ENCODE peak calls at places on chromosome 10, in four cellular contexts. L, I, B and W are unnamed samples.

GRCh38 chr10:82358486-82359097 is 483.6 kb downstream of the NRG3 start:
- DNase-seq in I (peak; percentile 6), L (no peak), B (no peak), W (no peak)

GRCh38 chr10:69025370-69025896 is 36.8 kb downstream of the KIFBP start:
- DNase-seq in B (no peak), I (no peak), L (no peak), W (no peak)

GRCh38 chr10:17784701-17785100 is 24.4 kb upstream of the MRC1 start:
- DNase-seq in I (peak; percentile 48), L (no peak), B (peak; percentile 46), W (no peak)

GRCh38 chr10:99403674-99404073 is 26.8 kb downstream of the GOT1 start:
- DNase-seq in L (no peak), I (peak; percentile 6), B (peak; percentile 28), W (no peak)

GRCh38 chr10:30002438-30003266 is 56.7 kb downstream of the JCAD start:
- DNase-seq in B (peak; percentile 67), L (peak; percentile 65), I (peak; percentile 70), W (peak; percentile 23)

GRCh38 chr10:7231420-7232414 is 179.1 kb downstream of the SFMBT2 start:
- DNase-seq in B (no peak), I (no peak), L (no peak), W (no peak)

GRCh38 chr10:86149264-86149663 is 217.3 kb downstream of the GRID1 start:
- DNase-seq in L (no peak), I (no peak), B (no peak), W (no peak)

GRCh38 chr10:33109788-33110469 is 151.9 kb upstream of the ITGB1 start:
- DNase-seq in I (no peak), B (no peak), L (no peak), W (no peak)

GRCh38 chr10:67794909-67795460 is 43.0 kb downstream of the DNAJC12 start:
- DNase-seq in L (no peak), I (no peak), B (no peak), W (no peak)

GRCh38 chr10:98357208-98357836 is 57.7 kb downstream of the PYROXD2 start:
- DNase-seq in L (no peak), B (no peak), I (peak; percentile 90), W (no peak)

GRCh38 chr10:45545150-45545549 is 127.4 kb downstream of the ZFAND4 start:
- DNase-seq in B (no peak), I (no peak), L (no peak), W (no peak)

GRCh38 chr10:127907411-127908105 is 655 bp downstream of the PTPRE start:
- DNase-seq in L (no peak), I (no peak), B (peak; percentile 48), W (no peak)

GRCh38 chr10:102347236-102347828 is 48.2 kb upstream of the NFKB2 start:
- DNase-seq in I (peak; percentile 38), L (peak; percentile 41), B (peak; percentile 50), W (no peak)

GRCh38 chr10:69344591-69345244 is 66.4 kb downstream of the HK1 start:
- DNase-seq in I (no peak), B (no peak), L (no peak), W (no peak)

GRCh38 chr10:570631-571565 is 118.6 kb downstream of the DIP2C start:
- DNase-seq in I (no peak), B (no peak), L (no peak), W (no peak)

GRCh38 chr10:90148121-90148855 is 446.9 kb downstream of the KIF20B start:
- DNase-seq in I (peak; percentile 22), B (peak; percentile 78), L (peak; percentile 3), W (peak; percentile 48)

GRCh38 chr10:35304649-35305048 is 31.7 kb upstream of the CCNY start:
- DNase-seq in B (no peak), I (no peak), L (no peak), W (no peak)

GRCh38 chr10:93379366-93380042 is 102.6 kb downstream of the MYOF start:
- DNase-seq in I (peak; percentile 86), B (peak; percentile 69), L (no peak), W (no peak)

GRCh38 chr10:73439605-73440298 is 6.4 kb upstream of the MSS51 start:
- DNase-seq in L (no peak), I (peak; percentile 81), B (peak; percentile 64), W (no peak)

GRCh38 chr10:133308431-133309110 is at the start of the genes TUBGCP2 and ZNF511:
- DNase-seq in L (peak; percentile 55), B (no peak), I (peak; percentile 79), W (peak; percentile 17)

GRCh38 chr10:78905940-78906308 is 162.8 kb upstream of the ZMIZ1 start:
- DNase-seq in I (no peak), B (no peak), L (no peak), W (no peak)

GRCh38 chr10:73814896-73815718 is 3.7 kb upstream of the NDST2 start:
- DNase-seq in B (no peak), L (no peak), I (no peak), W (no peak)

GRCh38 chr10:5594271-5595036 is 69.7 kb downstream of the CALML3 start:
- DNase-seq in L (no peak), B (no peak), I (peak; percentile 35), W (no peak)

GRCh38 chr10:29104661-29105369 is 184.1 kb upstream of the LYZL1 start:
- DNase-seq in I (peak; percentile 16), B (no peak), L (peak; percentile 38), W (no peak)

GRCh38 chr10:112446055-112446854 is 459 bp downstream of the ZDHHC6 start:
- DNase-seq in I (peak; percentile 23), B (peak; percentile 20), L (no peak), W (no peak)

GRCh38 chr10:132972986-132973902 is 30.9 kb upstream of the CFAP46 start:
- DNase-seq in B (no peak), I (no peak), L (no peak), W (no peak)

GRCh38 chr10:120641695-120642094 is 184.7 kb downstream of the PLPP4 start:
- DNase-seq in B (no peak), I (no peak), L (no peak), W (no peak)

GRCh38 chr10:120646738-120647427 is 189.9 kb downstream of the PLPP4 start:
- DNase-seq in I (no peak), L (no peak), B (no peak), W (no peak)

GRCh38 chr10:120643373-120643772 is 186.3 kb downstream of the PLPP4 start:
- DNase-seq in I (no peak), L (no peak), B (no peak), W (no peak)

GRCh38 chr10:120646159-120646558 is 189.1 kb downstream of the PLPP4 start:
- DNase-seq in B (no peak), L (no peak), I (no peak), W (no peak)

GRCh38 chr10:120644549-120645410 is 187.8 kb downstream of the PLPP4 start:
- DNase-seq in B (no peak), L (no peak), I (no peak), W (no peak)
- H3K27ac ChIP-seq in B (no peak overlapping the region), L (no peak overlapping the region), I (no peak overlapping the region), W (no peak overlapping the region)

DNA sequence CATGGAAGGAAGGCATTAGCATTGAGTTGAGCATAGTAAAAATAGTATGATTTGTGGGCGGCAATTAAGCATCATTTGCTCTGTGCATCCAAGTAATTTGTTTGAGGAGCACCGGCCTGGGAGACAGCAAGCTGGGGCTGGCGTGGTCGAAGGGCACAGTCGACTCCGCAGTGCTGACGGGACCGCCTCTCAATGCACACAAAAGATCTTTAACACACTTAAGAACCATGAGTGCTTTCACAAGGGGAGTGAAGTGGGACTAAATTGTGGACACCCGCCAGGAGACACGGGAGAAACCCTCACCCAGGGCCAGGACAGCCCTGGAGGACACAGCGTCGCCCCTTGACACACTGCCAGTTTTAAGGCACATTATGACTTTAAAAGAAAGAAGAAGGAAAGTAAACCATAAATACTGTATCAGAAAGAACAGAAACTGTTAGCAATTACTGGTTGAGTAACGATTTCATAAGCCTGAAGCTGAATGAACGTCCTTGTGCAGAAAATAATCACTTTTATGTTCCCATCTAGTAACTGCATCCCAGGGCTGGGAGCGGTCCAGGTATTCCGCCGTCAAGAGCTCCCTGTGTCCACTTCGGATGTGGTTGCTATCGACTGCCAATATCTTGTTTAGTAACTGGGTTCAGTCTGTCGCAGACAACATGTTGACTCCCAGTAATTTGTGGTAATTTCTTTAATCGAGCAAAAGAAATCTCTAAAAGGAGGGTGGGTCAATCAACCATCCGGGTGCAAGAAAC is 102.1 kb downstream of the EBF3 start:
- DNase-seq in B (no peak), L (no peak), I (no peak), W (no peak)
- H2AFZ ChIP-seq in B (no peak overlapping the region), L (no peak overlapping the region), I (no peak overlapping the region), W (no peak overlapping the region)

GRCh38 chr10:14926061-14926470 is 27.8 kb downstream of the DCLRE1C start:
- DNase-seq in B (no peak), I (no peak), L (no peak), W (no peak)
- H3K36me3 ChIP-seq in B (peaks cover 30% of the 10 kb centered on the region), I (peaks cover 38% of the 10 kb centered on the region), L (peaks cover 55% of the 10 kb centered on the region), W (peaks cover 10% of the 10 kb centered on the region)

DNA sequence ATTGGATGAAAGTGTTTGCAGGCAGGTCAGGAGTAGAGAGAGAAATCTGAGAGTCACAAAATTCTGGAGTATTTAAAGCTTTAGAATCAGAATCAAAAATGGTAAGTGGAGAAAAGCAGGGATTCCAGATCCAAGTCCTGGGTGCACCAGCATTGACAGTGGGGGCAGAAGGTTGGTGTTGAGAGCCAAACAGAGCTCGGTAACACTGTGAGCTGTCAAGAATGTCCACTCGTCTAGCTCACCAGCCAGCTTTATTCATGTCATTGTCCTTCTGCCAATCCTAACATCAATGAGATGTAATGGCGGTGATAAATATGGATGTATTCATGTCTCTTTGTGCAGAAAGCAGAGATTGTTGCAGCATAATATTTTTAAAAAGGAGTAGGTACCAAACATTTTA is 128.8 kb downstream of the KLF6 start:
- DNase-seq in I (no peak), L (no peak), B (no peak), W (no peak)
- H3K27ac ChIP-seq in I (no peak overlapping the region), L (no peak overlapping the region), B (no peak overlapping the region), W (no peak overlapping the region)

GRCh38 chr10:80407836-80408197 is 534 bp upstream of the PRXL2A start:
- DNase-seq in B (peak; percentile 69), I (no peak), L (peak; percentile 63), W (no peak)
- H2AFZ ChIP-seq in B (peak overlapping the region; percentile 88), I (peak overlapping the region; percentile 84), L (no peak overlapping the region), W (peak overlapping the region; percentile 61)

GRCh38 chr10:79947787-79948424 is 999 bp downstream of the SFTPD start:
- DNase-seq in B (no peak), I (no peak), L (no peak), W (no peak)
- H3K36me3 ChIP-seq in B (no peaks in the 10 kb centered on the region), I (no peaks in the 10 kb centered on the region), L (no peaks in the 10 kb centered on the region), W (no peaks in the 10 kb centered on the region)

GRCh38 chr10:43340101-43340500 is 31.3 kb upstream of the FXYD4 start:
- DNase-seq in B (no peak), L (no peak), I (no peak), W (no peak)
- H3K27ac ChIP-seq in B (no peak overlapping the region), L (no peak overlapping the region), I (no peak overlapping the region), W (no peak overlapping the region)

DNA sequence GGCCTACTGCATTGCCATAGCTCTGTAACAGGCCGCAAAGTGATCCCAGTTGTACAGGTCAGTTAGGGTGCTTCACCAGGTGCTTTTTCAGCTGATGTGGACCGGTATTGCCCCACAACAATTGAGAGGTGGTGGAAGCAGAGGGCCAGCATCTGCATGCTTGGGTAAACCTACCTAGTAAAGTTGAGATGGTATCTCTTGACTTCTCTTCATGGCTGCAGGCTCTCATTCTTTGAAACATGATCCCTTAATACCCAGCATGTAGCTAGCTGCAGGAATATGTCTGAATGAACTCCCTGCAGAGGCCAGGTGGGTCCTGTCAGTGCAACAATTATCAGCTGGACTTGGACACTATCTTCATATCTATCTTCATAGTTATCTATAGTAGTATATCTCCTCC is 60.7 kb upstream of the CCDC6 start:
- DNase-seq in L (no peak), I (no peak), B (no peak), W (no peak)
- H2AFZ ChIP-seq in L (no peak overlapping the region), I (no peak overlapping the region), B (peak overlapping the region; percentile 5), W (peak overlapping the region; percentile 16)

GRCh38 chr10:27225642-27226257 is 14.8 kb downstream of the ACBD5 start:
- DNase-seq in B (no peak), I (no peak), L (no peak), W (no peak)
- H3K36me3 ChIP-seq in B (peaks cover 6% of the 10 kb centered on the region), I (peaks cover 8% of the 10 kb centered on the region), L (peaks cover 23% of the 10 kb centered on the region), W (no peaks in the 10 kb centered on the region)